ENCODE peak calls at places on chromosomes 16 and 17, in eight cellular contexts. F, B, Y, U, W, T, L and V are unnamed samples.
A peak's percentile ranks its signal among the peaks of the same experiment; 100 is the strongest.

GRCh38 chr17:5209396-5209795 is 17.7 kb upstream of the ZNF594 start:
- DNase-seq in T (no peak), F (no peak), U (no peak), L (no peak), B (no peak), Y (no peak), W (no peak), V (peak; percentile 30)

GRCh38 chr17:50608700-50609375 is 25.8 kb upstream of the ABCC3 start:
- DNase-seq in U (no peak), W (no peak), F (no peak), B (no peak), L (no peak), Y (no peak), T (no peak), V (no peak)

GRCh38 chr16:84279871-84280270 is 14.8 kb upstream of the WFDC1 start:
- DNase-seq in T (no peak), U (no peak), W (no peak), Y (no peak), L (no peak), B (no peak), F (no peak), V (no peak)

GRCh38 chr17:1174490-1174889 is 5.3 kb downstream of the ABR start:
- DNase-seq in W (no peak), L (no peak), B (no peak), U (no peak), F (no peak), T (no peak), Y (no peak), V (no peak)

GRCh38 chr17:77962349-77962748 is 3.8 kb downstream of the TNRC6C start:
- DNase-seq in Y (no peak), W (no peak), L (no peak), T (no peak), U (no peak), B (no peak), F (no peak), V (no peak)

GRCh38 chr17:72104863-72105234 is 16.0 kb upstream of the SOX9 start:
- DNase-seq in F (no peak), Y (no peak), T (no peak), L (no peak), U (no peak), W (no peak), B (no peak), V (no peak)

GRCh38 chr16:85350146-85350728 is 238.0 kb upstream of the CIBAR2 start:
- DNase-seq in Y (peak; percentile 69), W (no peak), F (no peak), B (no peak), L (no peak), T (no peak), U (no peak), V (no peak)

GRCh38 chr17:56929362-56929969 is 15.6 kb upstream of the TRIM25 start:
- DNase-seq in B (no peak), Y (no peak), W (no peak), U (peak; percentile 39), F (no peak), T (no peak), L (no peak), V (no peak)

GRCh38 chr16:88454315-88455057 is 1.4 kb downstream of the ZFPM1 start:
- DNase-seq in L (peak; percentile 8), B (no peak), Y (peak; percentile 56), W (no peak), U (no peak), F (peak; percentile 64), T (no peak), V (peak; percentile 90)

DNA sequence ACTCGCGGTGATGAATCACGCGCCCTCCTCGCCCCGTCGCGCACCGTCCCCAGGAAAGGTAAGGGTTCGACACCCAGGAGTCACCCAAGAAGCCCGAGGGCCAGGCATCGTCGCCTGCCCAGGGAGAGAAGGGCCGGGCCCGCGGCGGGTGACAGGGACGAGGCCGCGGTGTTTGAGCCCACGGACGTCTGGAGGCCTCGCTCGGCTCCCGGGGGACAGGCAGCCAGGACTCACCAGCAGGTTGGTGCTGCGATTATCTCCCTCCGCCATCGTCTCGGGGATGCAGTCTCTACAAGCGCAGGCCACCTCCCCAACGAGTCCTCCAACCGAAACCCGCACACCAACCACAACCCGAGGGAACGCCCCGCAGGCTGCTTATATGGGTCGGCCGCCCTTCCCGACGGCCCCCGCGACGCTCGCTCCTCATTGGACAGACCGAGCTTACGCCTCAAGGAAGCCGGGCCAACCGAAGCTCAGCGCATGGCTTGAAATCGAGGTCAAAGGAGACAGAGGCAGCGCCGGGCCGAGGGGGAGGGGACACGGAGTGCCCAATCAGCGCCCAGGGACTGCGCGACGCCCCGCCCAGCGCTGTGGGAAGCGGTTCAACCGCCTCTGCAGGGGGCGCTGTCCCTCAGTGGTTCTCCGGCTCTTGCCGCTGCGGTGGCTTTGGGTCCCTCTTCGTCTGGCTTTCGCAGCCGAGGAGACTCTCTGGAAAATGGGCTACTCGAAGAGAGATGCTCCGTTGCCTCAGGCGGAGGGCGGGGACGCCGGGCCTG is at the start of gene ARL6IP1:
- DNase-seq in L (peak; percentile 100), T (peak; percentile 97), B (peak; percentile 100), Y (peak; percentile 99), F (peak; percentile 99), U (peak; percentile 98), W (peak; percentile 100), V (peak; percentile 99)
- TF ChIP-seq POLR2AphosphoS5 in L (peak; percentile 100), T (peak; percentile 94), B (peak; percentile 100), Y (peak; percentile 100), F (peak; percentile 100), U (peak; percentile 100), W (peak; percentile 100), V (peak; percentile 100)

DNA sequence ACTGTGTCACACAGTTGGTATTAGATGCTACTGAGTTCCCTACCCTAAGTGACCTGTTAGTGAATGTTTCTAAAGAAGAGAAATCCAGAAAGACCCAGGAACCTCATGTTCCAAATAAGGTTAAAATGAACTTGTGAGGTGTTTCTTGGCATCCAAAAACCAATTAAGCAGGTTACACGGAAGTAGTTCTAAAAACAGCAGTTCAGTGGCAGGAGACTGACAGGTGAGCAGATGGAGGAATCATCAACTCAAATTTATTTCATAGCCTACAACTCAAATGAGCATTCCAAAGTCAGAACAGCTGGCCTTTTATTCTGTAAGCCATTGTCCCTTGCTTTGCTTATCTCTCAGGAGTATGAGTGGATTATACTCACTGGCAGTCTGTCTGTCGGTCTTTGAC is 188.3 kb downstream of the IRX3 start:
- DNase-seq in F (no peak), U (no peak), W (no peak), B (no peak), Y (no peak), T (no peak), L (no peak), V (no peak)
- H3K4me3 ChIP-seq in F (no peak overlapping the region), U (no peak overlapping the region), W (no peak overlapping the region), B (no peak overlapping the region), Y (no peak overlapping the region), T (no peak overlapping the region), L (no peak overlapping the region), V (no peak overlapping the region)

GRCh38 chr17:29613371-29613837 is 9.3 kb downstream of the CORO6 start:
- DNase-seq in W (peak; percentile 98), B (peak; percentile 77), U (no peak), F (peak; percentile 95), Y (peak; percentile 93), T (no peak), L (peak; percentile 90), V (peak; percentile 97)
- TF ChIP-seq POLR2AphosphoS5 in W (peak; percentile 43), B (no peak), U (no peak), F (no peak), Y (no peak), T (no peak), L (peak; percentile 85), V (peak; percentile 58)

GRCh38 chr17:10754861-10755591 is 25.2 kb upstream of the TMEM220 start:
- DNase-seq in L (no peak), Y (no peak), W (no peak), F (no peak), B (no peak), T (no peak), U (no peak), V (no peak)
- H3K4me3 ChIP-seq in L (no peak overlapping the region), Y (no peak overlapping the region), W (no peak overlapping the region), F (no peak overlapping the region), B (no peak overlapping the region), T (no peak overlapping the region), U (no peak overlapping the region), V (no peak overlapping the region)

DNA sequence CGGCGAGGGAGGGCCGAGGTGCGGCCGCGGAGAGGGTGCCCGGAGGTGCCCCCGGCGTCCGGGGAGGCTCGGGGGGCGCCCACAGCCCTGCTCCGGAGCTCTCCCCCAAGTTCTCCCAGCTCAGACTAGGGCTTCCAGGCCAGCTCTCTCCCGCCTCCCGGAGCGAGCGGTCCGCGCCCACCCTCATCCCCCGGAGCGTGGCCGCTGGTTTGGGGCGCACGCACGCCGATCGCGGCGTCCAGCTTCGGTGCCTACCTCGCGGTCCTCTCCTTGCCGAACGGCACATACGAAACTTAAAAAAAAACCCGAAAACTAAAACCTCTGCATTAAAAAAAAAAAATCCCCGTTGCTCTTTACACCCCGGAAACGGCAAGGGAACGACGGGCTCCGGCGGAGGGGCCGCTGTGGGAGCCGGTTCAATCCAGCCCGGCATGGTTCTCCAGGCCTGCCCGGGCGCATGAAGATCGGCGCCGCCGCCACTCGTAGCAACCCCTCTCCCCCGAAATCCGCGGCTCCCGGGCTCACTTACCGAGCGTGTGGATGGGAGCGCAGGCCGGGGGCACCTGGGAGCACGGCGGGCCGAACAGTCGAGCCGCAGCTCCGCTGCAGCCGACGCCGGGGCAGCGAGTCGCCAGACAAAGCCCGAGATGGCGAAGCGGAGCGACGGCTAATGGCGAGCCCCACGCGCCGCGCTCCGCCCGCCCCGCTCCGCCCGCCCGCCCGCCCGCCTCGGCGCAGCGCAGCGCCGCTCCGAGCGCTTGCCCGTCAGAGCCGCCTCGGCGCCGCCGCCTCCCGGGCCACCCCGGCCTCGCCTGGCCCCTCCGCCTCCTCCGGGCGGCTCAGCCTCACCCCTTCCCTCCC is 966 bp upstream of the UBTF start:
- DNase-seq in U (no peak), F (peak; percentile 42), Y (peak; percentile 52), W (peak; percentile 77), T (peak; percentile 82), L (peak; percentile 35), B (no peak), V (peak; percentile 92)
- TF ChIP-seq POLR2AphosphoS5 in U (peak; percentile 29), F (no peak), Y (no peak), W (no peak), T (no peak), L (peak; percentile 16), B (no peak), V (peak; percentile 69)

GRCh38 chr17:40558651-40559015 is 6.6 kb downstream of the CCR7 start:
- DNase-seq in L (no peak), W (no peak), B (no peak), Y (no peak), T (no peak), U (no peak), F (no peak), V (no peak)

GRCh38 chr17:40561294-40561870 is 3.9 kb downstream of the CCR7 start:
- DNase-seq in U (no peak), B (no peak), Y (peak; percentile 21), W (no peak), L (no peak), T (no peak), F (no peak), V (peak; percentile 41)

GRCh38 chr17:40559016-40559853 is 6.0 kb downstream of the CCR7 start:
- DNase-seq in T (no peak), F (no peak), W (no peak), Y (peak; percentile 5), L (no peak), B (no peak), U (no peak), V (peak; percentile 64)

GRCh38 chr17:40560592-40561293 is 4.5 kb downstream of the CCR7 start:
- DNase-seq in Y (peak; percentile 31), L (no peak), T (peak; percentile 52), W (no peak), U (no peak), F (no peak), B (no peak), V (peak; percentile 82)

GRCh38 chr17:40559954-40560591 is 5.2 kb downstream of the CCR7 start:
- DNase-seq in B (peak; percentile 90), U (peak; percentile 79), T (peak; percentile 91), L (peak; percentile 88), W (peak; percentile 96), Y (peak; percentile 92), F (peak; percentile 94), V (peak; percentile 94)
- H3K4me3 ChIP-seq in B (peak overlapping the region; percentile 22), U (peak overlapping the region; percentile 21), T (peak overlapping the region; percentile 26), L (no peak overlapping the region), W (no peak overlapping the region), Y (peak overlapping the region; percentile 14), F (no peak overlapping the region), V (peak overlapping the region; percentile 81)